ENCODE peak calls at places on chromosome 3, in seven cellular contexts. One of them, this sample, is unnamed.

GRCh38 chr3:52831500-52832301 is 1.2 kb upstream of the ITIH4 start:
- DNase-seq in RWPE1: peak; percentile 60
- DNase-seq in BE2C: peak; percentile 89
- DNase-seq in GM10248: no peak
- DNase-seq in pancreas: peak; percentile 66
- DNase-seq in epithelial cell of esophagus: peak; percentile 76
- DNase-seq in A549: peak; percentile 43
- DNase-seq in this sample: peak; percentile 65

GRCh38 chr3:78762121-78762520 is 1005.7 kb downstream of the ROBO1 start:
- DNase-seq in RWPE1: no peak
- DNase-seq in BE2C: no peak
- DNase-seq in GM10248: no peak
- DNase-seq in pancreas: no peak
- DNase-seq in epithelial cell of esophagus: no peak
- DNase-seq in A549: no peak
- DNase-seq in this sample: no peak

GRCh38 chr3:184554470-184554869 is 7.1 kb upstream of the EPHB3 start:
- DNase-seq in RWPE1: no peak
- DNase-seq in BE2C: no peak
- DNase-seq in GM10248: no peak
- DNase-seq in pancreas: no peak
- DNase-seq in epithelial cell of esophagus: no peak
- DNase-seq in A549: no peak
- DNase-seq in this sample: no peak

GRCh38 chr3:8457039-8457438 is 44.6 kb upstream of the LMCD1 start:
- DNase-seq in RWPE1: no peak
- DNase-seq in BE2C: no peak
- DNase-seq in GM10248: no peak
- DNase-seq in pancreas: no peak
- DNase-seq in epithelial cell of esophagus: no peak
- DNase-seq in A549: no peak
- DNase-seq in this sample: no peak

GRCh38 chr3:46091971-46092703 is 64.9 kb upstream of the XCR1 start:
- DNase-seq in RWPE1: no peak
- DNase-seq in BE2C: no peak
- DNase-seq in GM10248: no peak
- DNase-seq in pancreas: no peak
- DNase-seq in epithelial cell of esophagus: no peak
- DNase-seq in A549: no peak
- DNase-seq in this sample: no peak

GRCh38 chr3:187183210-187183862 is 13.9 kb upstream of the RTP1 start:
- DNase-seq in RWPE1: peak; percentile 55
- DNase-seq in BE2C: no peak
- DNase-seq in GM10248: no peak
- DNase-seq in pancreas: no peak
- DNase-seq in epithelial cell of esophagus: peak; percentile 94
- DNase-seq in A549: no peak
- DNase-seq in this sample: no peak

GRCh38 chr3:1664266-1664665 is 434.4 kb upstream of the CNTN4 start:
- DNase-seq in RWPE1: no peak
- DNase-seq in BE2C: no peak
- DNase-seq in GM10248: no peak
- DNase-seq in pancreas: no peak
- DNase-seq in epithelial cell of esophagus: no peak
- DNase-seq in A549: no peak
- DNase-seq in this sample: no peak

GRCh38 chr3:157868168-157868567 is 238.1 kb downstream of the SHOX2 start:
- DNase-seq in RWPE1: no peak
- DNase-seq in BE2C: no peak
- DNase-seq in GM10248: no peak
- DNase-seq in pancreas: no peak
- DNase-seq in epithelial cell of esophagus: no peak
- DNase-seq in A549: no peak
- DNase-seq in this sample: no peak

GRCh38 chr3:52835766-52836470 is 1.1 kb upstream of the MUSTN1 start:
- DNase-seq in RWPE1: no peak
- DNase-seq in BE2C: no peak
- DNase-seq in GM10248: no peak
- DNase-seq in pancreas: no peak
- DNase-seq in epithelial cell of esophagus: no peak
- DNase-seq in A549: no peak
- DNase-seq in this sample: no peak

GRCh38 chr3:33096103-33096868 is 660 bp downstream of the GLB1 start:
- DNase-seq in RWPE1: peak; percentile 14
- DNase-seq in BE2C: no peak
- DNase-seq in GM10248: peak; percentile 55
- DNase-seq in pancreas: peak; percentile 52
- DNase-seq in epithelial cell of esophagus: peak; percentile 47
- DNase-seq in A549: peak; percentile 18
- DNase-seq in this sample: peak; percentile 51

GRCh38 chr3:31461441-31461840 is 71.3 kb upstream of the STT3B start:
- DNase-seq in RWPE1: no peak
- DNase-seq in BE2C: no peak
- DNase-seq in GM10248: no peak
- DNase-seq in pancreas: no peak
- DNase-seq in epithelial cell of esophagus: no peak
- DNase-seq in A549: no peak
- DNase-seq in this sample: no peak

GRCh38 chr3:25564040-25564439 is 100.7 kb downstream of the TOP2B start:
- DNase-seq in RWPE1: no peak
- DNase-seq in BE2C: no peak
- DNase-seq in GM10248: no peak
- DNase-seq in pancreas: no peak
- DNase-seq in epithelial cell of esophagus: no peak
- DNase-seq in A549: no peak
- DNase-seq in this sample: no peak

GRCh38 chr3:42179110-42179725 is 86.8 kb downstream of the CCK start:
- DNase-seq in RWPE1: peak; percentile 88
- DNase-seq in BE2C: no peak
- DNase-seq in GM10248: no peak
- DNase-seq in pancreas: no peak
- DNase-seq in epithelial cell of esophagus: peak; percentile 96
- DNase-seq in A549: peak; percentile 66
- DNase-seq in this sample: no peak

GRCh38 chr3:105593315-105593714 is 226.6 kb downstream of the ALCAM start:
- DNase-seq in RWPE1: no peak
- DNase-seq in BE2C: no peak
- DNase-seq in GM10248: no peak
- DNase-seq in pancreas: no peak
- DNase-seq in epithelial cell of esophagus: no peak
- DNase-seq in A549: no peak
- DNase-seq in this sample: no peak

GRCh38 chr3:160226026-160226739 is 961 bp downstream of the C3orf80 start:
- DNase-seq in RWPE1: no peak
- DNase-seq in BE2C: peak; percentile 21
- DNase-seq in GM10248: peak; percentile 40
- DNase-seq in pancreas: peak; percentile 13
- DNase-seq in epithelial cell of esophagus: no peak
- DNase-seq in A549: no peak
- DNase-seq in this sample: peak; percentile 56

GRCh38 chr3:171228228-171228627 is 201.7 kb upstream of the SLC2A2 start:
- DNase-seq in RWPE1: no peak
- DNase-seq in BE2C: no peak
- DNase-seq in GM10248: no peak
- DNase-seq in pancreas: no peak
- DNase-seq in epithelial cell of esophagus: no peak
- DNase-seq in A549: no peak
- DNase-seq in this sample: no peak

GRCh38 chr3:165254812-165255211 is 58.6 kb upstream of the SLITRK3 start:
- DNase-seq in RWPE1: peak; percentile 31
- DNase-seq in BE2C: peak; percentile 36
- DNase-seq in GM10248: no peak
- DNase-seq in pancreas: no peak
- DNase-seq in epithelial cell of esophagus: peak; percentile 58
- DNase-seq in A549: peak; percentile 21
- DNase-seq in this sample: no peak

DNA sequence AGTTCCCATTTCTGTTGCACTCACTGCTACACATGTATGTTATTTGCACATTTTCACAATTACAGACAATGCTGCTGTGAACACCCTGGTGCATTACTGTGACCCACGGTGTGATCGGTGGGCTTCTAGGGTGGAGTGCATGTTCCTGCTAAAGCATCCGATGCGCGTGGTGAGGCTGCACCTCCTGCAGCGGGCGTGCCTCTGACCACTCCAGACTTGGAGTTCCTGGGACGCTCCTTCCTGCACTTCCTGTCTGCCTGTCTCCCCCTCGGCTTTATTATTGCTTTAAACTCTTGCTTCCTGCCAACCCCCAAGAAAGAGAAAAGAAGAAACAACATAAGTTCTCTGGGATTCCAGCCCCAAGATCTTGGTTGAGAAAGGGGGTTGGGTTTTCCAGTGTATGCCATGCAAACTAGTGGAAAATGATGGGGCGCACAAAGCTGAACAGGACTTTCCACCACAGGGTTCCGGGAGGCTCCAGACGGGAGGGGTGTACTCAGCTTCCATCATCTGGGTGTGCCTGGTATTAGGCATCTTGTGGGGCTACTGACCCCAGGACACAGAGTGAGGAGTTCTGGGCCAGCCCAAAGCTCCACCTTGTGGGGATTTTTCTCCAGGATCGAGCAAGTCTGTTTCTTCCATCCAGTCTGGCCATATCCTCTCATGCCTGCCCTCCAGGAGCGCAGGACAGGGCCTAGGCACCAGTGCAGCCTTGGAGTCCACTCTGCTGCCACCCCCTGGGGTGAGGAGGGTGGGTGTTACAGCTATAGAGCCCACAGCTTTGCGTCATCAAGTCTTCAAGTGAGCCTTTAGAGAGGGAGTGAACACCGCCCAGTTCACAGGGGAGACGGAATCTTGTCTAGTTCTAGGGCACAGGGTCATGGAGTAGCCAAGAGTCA is 11.2 kb downstream of the RPL32 start:
- DNase-seq in RWPE1: no peak
- DNase-seq in BE2C: no peak
- DNase-seq in GM10248: no peak
- DNase-seq in pancreas: no peak
- DNase-seq in epithelial cell of esophagus: peak; percentile 32
- DNase-seq in A549: no peak
- DNase-seq in this sample: no peak
- TF ChIP-seq CTCF in RWPE1: no peak
- TF ChIP-seq CTCF in BE2C: no peak
- TF ChIP-seq CTCF in GM10248: no peak
- TF ChIP-seq CTCF in pancreas: no peak
- TF ChIP-seq CTCF in epithelial cell of esophagus: no peak
- TF ChIP-seq CTCF in A549: peak; percentile 11
- TF ChIP-seq CTCF in this sample: no peak

DNA sequence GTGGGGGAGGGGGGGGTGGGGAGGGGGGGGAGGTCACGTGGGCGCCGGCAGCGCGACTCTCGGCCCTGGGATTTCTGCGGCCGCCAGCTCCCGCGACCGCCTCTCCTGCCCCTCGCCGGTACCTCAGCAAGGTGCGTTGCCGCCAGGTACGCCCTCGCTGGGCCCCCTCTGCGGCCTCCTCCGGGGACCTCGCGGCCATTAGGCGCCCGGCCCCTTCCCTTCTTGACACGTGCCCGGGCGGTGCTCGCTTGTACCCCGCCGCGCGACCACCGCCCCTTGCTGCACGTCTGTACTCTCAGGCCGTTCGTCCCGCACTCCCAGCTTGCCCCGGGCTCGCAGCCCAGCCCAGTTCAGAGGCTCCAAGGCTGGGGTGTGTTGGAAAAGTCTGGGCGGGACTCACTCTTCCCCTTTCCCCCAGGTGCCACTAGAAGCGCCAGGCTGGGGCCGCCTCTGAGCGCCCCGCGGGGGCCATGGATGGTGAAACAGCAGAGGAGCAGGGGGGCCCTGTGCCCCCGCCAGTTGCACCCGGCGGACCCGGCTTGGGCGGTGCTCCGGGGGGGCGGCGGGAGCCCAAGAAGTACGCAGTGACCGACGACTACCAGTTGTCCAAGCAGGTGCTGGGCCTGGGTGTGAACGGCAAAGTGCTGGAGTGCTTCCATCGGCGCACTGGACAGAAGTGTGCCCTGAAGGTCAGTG is at the start of gene MAPKAPK3:
- DNase-seq in RWPE1: no peak
- DNase-seq in BE2C: no peak
- DNase-seq in GM10248: no peak
- DNase-seq in pancreas: no peak
- DNase-seq in epithelial cell of esophagus: peak; percentile 40
- DNase-seq in A549: no peak
- DNase-seq in this sample: peak; percentile 39
- TF ChIP-seq CTCF in RWPE1: no peak
- TF ChIP-seq CTCF in BE2C: no peak
- TF ChIP-seq CTCF in GM10248: no peak
- TF ChIP-seq CTCF in pancreas: no peak
- TF ChIP-seq CTCF in epithelial cell of esophagus: no peak
- TF ChIP-seq CTCF in A549: no peak
- TF ChIP-seq CTCF in this sample: no peak

GRCh38 chr3:195739561-195740111 is 18.9 kb downstream of the MUC20 start:
- DNase-seq in RWPE1: no peak
- DNase-seq in BE2C: no peak
- DNase-seq in GM10248: no peak
- DNase-seq in pancreas: no peak
- DNase-seq in epithelial cell of esophagus: no peak
- DNase-seq in A549: no peak
- DNase-seq in this sample: no peak

GRCh38 chr3:195735036-195735695 is 14.4 kb downstream of the MUC20 start:
- DNase-seq in RWPE1: no peak
- DNase-seq in BE2C: no peak
- DNase-seq in GM10248: no peak
- DNase-seq in pancreas: no peak
- DNase-seq in epithelial cell of esophagus: no peak
- DNase-seq in A549: no peak
- DNase-seq in this sample: no peak

GRCh38 chr3:195738274-195739044 is 17.7 kb downstream of the MUC20 start:
- DNase-seq in RWPE1: no peak
- DNase-seq in BE2C: no peak
- DNase-seq in GM10248: no peak
- DNase-seq in pancreas: no peak
- DNase-seq in epithelial cell of esophagus: no peak
- DNase-seq in A549: no peak
- DNase-seq in this sample: no peak

GRCh38 chr3:195732951-195733350 is 12.2 kb downstream of the MUC20 start:
- DNase-seq in RWPE1: no peak
- DNase-seq in BE2C: no peak
- DNase-seq in GM10248: no peak
- DNase-seq in pancreas: no peak
- DNase-seq in epithelial cell of esophagus: no peak
- DNase-seq in A549: no peak
- DNase-seq in this sample: peak; percentile 82

GRCh38 chr3:195736866-195737490 is 16.2 kb downstream of the MUC20 start:
- DNase-seq in RWPE1: no peak
- DNase-seq in BE2C: no peak
- DNase-seq in GM10248: no peak
- DNase-seq in pancreas: no peak
- DNase-seq in epithelial cell of esophagus: no peak
- DNase-seq in A549: no peak
- DNase-seq in this sample: no peak
- TF ChIP-seq CTCF in RWPE1: no peak
- TF ChIP-seq CTCF in BE2C: no peak
- TF ChIP-seq CTCF in GM10248: no peak
- TF ChIP-seq CTCF in pancreas: no peak
- TF ChIP-seq CTCF in epithelial cell of esophagus: no peak
- TF ChIP-seq CTCF in A549: no peak
- TF ChIP-seq CTCF in this sample: no peak

DNA sequence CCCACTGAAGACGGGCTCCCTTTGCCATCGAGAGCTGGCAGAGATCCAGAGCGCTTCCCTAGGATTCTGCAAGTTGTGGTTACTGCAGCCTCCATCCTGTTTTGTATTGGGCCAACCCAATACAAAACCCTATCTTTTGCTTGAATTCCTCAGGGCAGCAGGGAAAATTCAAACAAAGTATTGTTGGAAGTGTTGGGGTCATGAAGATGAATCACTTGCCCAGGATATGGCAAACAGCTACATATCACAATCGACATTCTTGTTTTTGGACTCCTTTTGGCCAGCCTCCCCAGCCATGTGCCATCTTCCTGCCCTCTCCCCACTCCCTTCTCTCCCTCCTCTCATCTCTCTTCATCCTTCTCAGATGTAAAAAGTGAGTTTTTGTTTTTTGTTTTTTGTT is 100.0 kb upstream of the TRIM42 start:
- DNase-seq in RWPE1: no peak
- DNase-seq in BE2C: no peak
- DNase-seq in GM10248: no peak
- DNase-seq in pancreas: no peak
- DNase-seq in epithelial cell of esophagus: no peak
- DNase-seq in A549: no peak
- DNase-seq in this sample: no peak
- TF ChIP-seq CTCF in RWPE1: no peak
- TF ChIP-seq CTCF in BE2C: no peak
- TF ChIP-seq CTCF in GM10248: no peak
- TF ChIP-seq CTCF in pancreas: no peak
- TF ChIP-seq CTCF in epithelial cell of esophagus: no peak
- TF ChIP-seq CTCF in A549: no peak
- TF ChIP-seq CTCF in this sample: no peak